ENCODE peak calls at places on chromosome 16, in ten cellular contexts. G is naive thymus-derived CD8-positive, alpha-beta T cell; Q is NCI-H524; U is heart right ventricle; Y is activated CD4-positive, CD25-positive, alpha-beta regulatory T cell treated with anti-CD3 and anti-CD28 coated beads, Interleukin-2, amount 50 U/mL, for 16 hours; S is activated T-cell treated with anti-CD3 and anti-CD28 coated beads, Interleukin-2, amount 50 U/mL, for 4 hours; R is stimulated activated CD4-positive, alpha-beta T cell treated with anti-CD3 and anti-CD28 coated beads, Interleukin-12 subunit alpha, Interleukin-12 subunit beta, amount 100 ng/mL, for 48 hours; C is dorsolateral prefrontal cortex; M is GM03348; B is occipital lobe. P is an unnamed sample.

GRCh38 chr16:89345663-89346150 is 128.2 kb downstream of the ZNF778 start:
- DNase-seq in G (no peak), Q (no peak), U (no peak), Y (no peak), S (no peak), R (no peak), C (no peak), M (no peak), B (no peak), P (no peak)

GRCh38 chr16:24771132-24771778 is 41.8 kb downstream of the TNRC6A start:
- DNase-seq in G (no peak), Q (no peak), U (no peak), Y (no peak), S (no peak), R (no peak), C (no peak), M (no peak), B (no peak), P (no peak)

GRCh38 chr16:57994778-57995177 is 5.7 kb downstream of the ZNF319 start:
- DNase-seq in G (no peak), Q (no peak), U (peak; percentile 47), Y (no peak), S (peak; percentile 22), R (no peak), C (no peak), M (peak; percentile 48), B (no peak), P (no peak)

GRCh38 chr16:87027056-87027616 is 290.1 kb downstream of the C16orf95 start:
- DNase-seq in G (no peak), Q (no peak), U (no peak), Y (no peak), S (no peak), R (no peak), C (no peak), M (no peak), B (no peak), P (no peak)

GRCh38 chr16:88295526-88296436 is 87.0 kb upstream of the ZNF469 start:
- DNase-seq in G (no peak), Q (peak; percentile 70), U (no peak), Y (no peak), S (no peak), R (no peak), C (no peak), M (no peak), B (no peak), P (no peak)

GRCh38 chr16:75289189-75289588 is 37.8 kb upstream of the BCAR1 start:
- DNase-seq in G (no peak), Q (no peak), U (peak; percentile 50), Y (no peak), S (no peak), R (no peak), C (no peak), M (no peak), B (no peak), P (no peak)

GRCh38 chr16:29705030-29705429 is 26.1 kb downstream of the QPRT start:
- DNase-seq in G (no peak), Q (no peak), U (no peak), Y (no peak), S (no peak), R (no peak), C (no peak), M (no peak), B (no peak), P (no peak)

GRCh38 chr16:10657925-10658324 is 36.8 kb downstream of the TEKT5 start:
- DNase-seq in G (no peak), Q (no peak), U (no peak), Y (no peak), S (no peak), R (no peak), C (no peak), M (no peak), B (no peak), P (no peak)

GRCh38 chr16:54690710-54691109 is 240.0 kb upstream of the IRX5 start:
- DNase-seq in G (no peak), Q (no peak), U (no peak), Y (no peak), S (no peak), R (no peak), C (no peak), M (no peak), B (no peak), P (no peak)

GRCh38 chr16:55487048-55487803 is 8.2 kb downstream of the MMP2 start:
- DNase-seq in G (no peak), Q (no peak), U (no peak), Y (no peak), S (no peak), R (no peak), C (no peak), M (peak; percentile 87), B (no peak), P (no peak)

GRCh38 chr16:73113326-73113720 is 65.4 kb upstream of the ZFHX3 start:
- DNase-seq in G (no peak), Q (no peak), U (no peak), Y (no peak), S (no peak), R (no peak), C (no peak), M (peak; percentile 80), B (no peak), P (no peak)

GRCh38 chr16:89620406-89620841 is 7.0 kb downstream of the DPEP1 start:
- DNase-seq in G (no peak), Q (no peak), U (no peak), Y (no peak), S (no peak), R (no peak), C (no peak), M (no peak), B (no peak), P (no peak)

GRCh38 chr16:55389426-55390073 is 65.5 kb downstream of the IRX6 start:
- DNase-seq in G (no peak), Q (no peak), U (peak; percentile 56), Y (no peak), S (no peak), R (no peak), C (no peak), M (no peak), B (no peak), P (peak; percentile 37)

GRCh38 chr16:87328846-87329245 is 11.7 kb upstream of the C16orf95 start:
- DNase-seq in G (no peak), Q (no peak), U (no peak), Y (no peak), S (no peak), R (no peak), C (no peak), M (no peak), B (no peak), P (no peak)

GRCh38 chr16:62205459-62205858 is 169.2 kb upstream of the CDH8 start:
- DNase-seq in G (no peak), Q (no peak), U (no peak), Y (no peak), S (no peak), R (no peak), C (no peak), M (no peak), B (no peak), P (no peak)

GRCh38 chr16:69089091-69089912 is 16.2 kb upstream of the HAS3 start:
- DNase-seq in G (no peak), Q (no peak), U (no peak), Y (peak; percentile 10), S (no peak), R (no peak), C (no peak), M (no peak), B (no peak), P (no peak)

GRCh38 chr16:56289412-56289811 is 98.1 kb downstream of the GNAO1 start:
- DNase-seq in G (no peak), Q (peak; percentile 93), U (no peak), Y (no peak), S (no peak), R (no peak), C (no peak), M (no peak), B (no peak), P (no peak)

GRCh38 chr16:88318091-88318494 is 64.7 kb upstream of the ZNF469 start:
- DNase-seq in G (no peak), Q (no peak), U (no peak), Y (no peak), S (no peak), R (no peak), C (no peak), M (no peak), B (no peak), P (no peak)

GRCh38 chr16:57039148-57039812 is 49.9 kb downstream of the NLRC5 start:
- DNase-seq in G (peak; percentile 19), Q (no peak), U (no peak), Y (no peak), S (no peak), R (no peak), C (no peak), M (peak; percentile 80), B (no peak), P (no peak)

GRCh38 chr16:30902070-30902972 is 5.9 kb downstream of the CTF1 start:
- DNase-seq in G (peak; percentile 31), Q (peak; percentile 27), U (peak; percentile 62), Y (no peak), S (peak; percentile 41), R (no peak), C (no peak), M (peak; percentile 91), B (peak; percentile 56), P (peak; percentile 34)

GRCh38 chr16:89981414-89981813 is 32.9 kb downstream of the DEF8 start:
- DNase-seq in G (no peak), Q (no peak), U (no peak), Y (no peak), S (no peak), R (no peak), C (no peak), M (no peak), B (no peak), P (no peak)

GRCh38 chr16:13289515-13289914 is 388.1 kb downstream of the SHISA9 start:
- DNase-seq in G (no peak), Q (no peak), U (no peak), Y (no peak), S (no peak), R (no peak), C (no peak), M (no peak), B (no peak), P (no peak)

GRCh38 chr16:48546774-48547173 is 63.2 kb downstream of the N4BP1 start:
- DNase-seq in G (no peak), Q (no peak), U (no peak), Y (no peak), S (no peak), R (no peak), C (no peak), M (no peak), B (no peak), P (no peak)

GRCh38 chr16:79954920-79955705 is 354.6 kb upstream of the MAF start:
- DNase-seq in G (no peak), Q (no peak), U (no peak), Y (no peak), S (no peak), R (no peak), C (no peak), M (no peak), B (no peak), P (no peak)

GRCh38 chr16:2765462-2766404 is 11.3 kb downstream of the ELOB start:
- DNase-seq in G (no peak), Q (no peak), U (no peak), Y (no peak), S (no peak), R (no peak), C (no peak), M (no peak), B (no peak), P (no peak)

GRCh38 chr16:26475579-26475978 is 591.1 kb upstream of the C16orf82 start:
- DNase-seq in G (no peak), Q (no peak), U (no peak), Y (no peak), S (no peak), R (no peak), C (no peak), M (no peak), B (no peak), P (no peak)

GRCh38 chr16:12199524-12199923 is 223.0 kb downstream of the SNX29 start:
- DNase-seq in G (no peak), Q (no peak), U (no peak), Y (no peak), S (no peak), R (no peak), C (no peak), M (no peak), B (no peak), P (no peak)

GRCh38 chr16:83393196-83393981 is 414.4 kb upstream of the HSBP1 start:
- DNase-seq in G (no peak), Q (no peak), U (peak; percentile 4), Y (no peak), S (no peak), R (no peak), C (no peak), M (peak; percentile 23), B (no peak), P (no peak)